ENCODE peak calls at places on chromosome 3, in five cellular contexts. J is GM23248; W is CD8-positive, alpha-beta T cell; R is left ventricle myocardium inferior; A is tibial artery. O is an unnamed sample.

GRCh38 chr3:94616833-94617232 is 554.0 kb downstream of the NSUN3 start:
- DNase-seq in J (no peak), R (no peak), A (no peak), W (no peak), O (no peak)

GRCh38 chr3:65483475-65483874 is 555.2 kb downstream of the MAGI1 start:
- DNase-seq in J (peak; percentile 33), A (peak; percentile 74), W (no peak), R (peak; percentile 74), O (no peak)

GRCh38 chr3:11214451-11214987 is 57.7 kb upstream of the ATG7 start:
- DNase-seq in W (no peak), A (no peak), J (no peak), R (no peak), O (no peak)

GRCh38 chr3:87206635-87207034 is 20.5 kb upstream of the CHMP2B start:
- DNase-seq in R (no peak), A (no peak), J (peak; percentile 8), W (no peak), O (no peak)

GRCh38 chr3:148513066-148513671 is 184.5 kb upstream of the AGTR1 start:
- DNase-seq in R (no peak), A (no peak), W (no peak), J (peak; percentile 53), O (no peak)

GRCh38 chr3:39164414-39164813 is 11.0 kb upstream of the CSRNP1 start:
- DNase-seq in A (no peak), J (no peak), W (no peak), R (no peak), O (no peak)

GRCh38 chr3:111980716-111981456 is 2.1 kb downstream of the ABHD10 start:
- DNase-seq in J (no peak), W (no peak), A (no peak), R (no peak), O (no peak)

GRCh38 chr3:193470710-193471109 is 84.0 kb downstream of the ATP13A4 start:
- DNase-seq in R (no peak), A (no peak), J (no peak), W (no peak), O (no peak)

GRCh38 chr3:101878589-101878988 is 29.3 kb downstream of the NFKBIZ start:
- DNase-seq in W (no peak), A (no peak), R (no peak), J (no peak), O (no peak)

GRCh38 chr3:14601692-14602005 is 49.9 kb upstream of the CCDC174 start:
- DNase-seq in R (no peak), J (no peak), A (peak; percentile 51), W (no peak), O (no peak)

GRCh38 chr3:137642831-137643230 is 121.3 kb upstream of the SOX14 start:
- DNase-seq in A (no peak), R (no peak), J (peak; percentile 10), W (no peak), O (no peak)

GRCh38 chr3:81916890-81917289 is 155.4 kb upstream of the GBE1 start:
- DNase-seq in J (no peak), R (no peak), W (no peak), A (no peak), O (no peak)

GRCh38 chr3:167773584-167773983 is 38.1 kb downstream of the SERPINI1 start:
- DNase-seq in R (no peak), A (no peak), J (no peak), W (no peak), O (no peak)

GRCh38 chr3:199815-200214 is 3.3 kb downstream of the CHL1 start:
- DNase-seq in J (no peak), A (no peak), R (no peak), W (no peak), O (no peak)
- H3K9me3 ChIP-seq in J (no peaks in the 10 kb centered on the region), A (no peaks in the 10 kb centered on the region), R (no peaks in the 10 kb centered on the region), W (no peaks in the 10 kb centered on the region), O (no peaks in the 10 kb centered on the region)

DNA sequence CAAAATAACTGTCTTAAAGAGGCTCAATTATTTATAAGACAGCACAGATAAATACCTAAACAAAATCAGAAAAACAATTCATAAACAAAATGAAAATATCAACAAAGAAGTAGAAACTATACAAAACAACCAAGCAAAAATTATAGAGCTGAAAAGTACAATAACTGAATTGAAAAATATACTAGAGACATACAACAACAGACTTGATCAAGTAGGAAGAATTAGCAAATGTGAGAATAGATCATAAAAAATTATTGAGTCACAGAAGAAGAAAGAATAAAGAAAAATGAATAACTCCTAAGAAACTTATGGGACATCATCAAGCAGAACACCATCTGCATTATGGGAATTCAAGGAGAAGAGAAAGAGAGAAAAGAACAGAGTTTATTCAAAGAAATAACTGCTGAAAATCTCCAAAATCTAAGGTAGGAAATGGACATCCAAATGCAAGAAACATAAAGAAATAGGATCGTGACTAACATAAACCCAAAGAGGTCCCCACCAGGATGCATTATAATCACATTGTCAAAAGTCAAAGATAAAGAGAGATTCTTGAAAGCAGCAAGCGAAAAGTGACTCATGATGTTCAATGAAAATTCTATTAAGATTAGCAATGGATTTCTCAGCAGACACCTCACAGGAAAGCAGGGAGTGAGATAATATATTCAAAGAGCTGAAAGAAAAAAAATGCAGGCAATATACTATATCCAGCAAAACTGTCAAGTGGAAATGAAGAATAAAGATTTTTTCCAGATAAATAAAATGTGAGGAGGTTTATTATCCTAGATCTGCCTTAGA is 85.9 kb downstream of the DCLK3 start:
- DNase-seq in W (no peak), J (peak; percentile 71), R (no peak), A (no peak), O (no peak)
- H3K9me3 ChIP-seq in W (peaks cover 9% of the 10 kb centered on the region), J (no peaks in the 10 kb centered on the region), R (peaks cover 57% of the 10 kb centered on the region), A (peaks cover 30% of the 10 kb centered on the region), O (peaks cover 17% of the 10 kb centered on the region)

GRCh38 chr3:57961828-57962447 is 46.3 kb upstream of the FLNB start:
- DNase-seq in J (peak; percentile 70), A (no peak), W (no peak), R (no peak), O (no peak)

GRCh38 chr3:57959407-57960173 is 48.6 kb upstream of the FLNB start:
- DNase-seq in W (no peak), A (no peak), R (no peak), J (peak; percentile 67), O (no peak)

GRCh38 chr3:57961177-57961827 is 46.9 kb upstream of the FLNB start:
- DNase-seq in W (no peak), A (no peak), J (no peak), R (no peak), O (no peak)

GRCh38 chr3:57958642-57959406 is 49.4 kb upstream of the FLNB start:
- DNase-seq in J (peak; percentile 73), R (peak; percentile 48), W (no peak), A (no peak), O (no peak)

GRCh38 chr3:57960174-57960505 is 48.1 kb upstream of the FLNB start:
- DNase-seq in R (no peak), J (no peak), A (no peak), W (no peak), O (no peak)
- H3K9me3 ChIP-seq in R (no peaks in the 10 kb centered on the region), J (no peaks in the 10 kb centered on the region), A (no peaks in the 10 kb centered on the region), W (no peaks in the 10 kb centered on the region), O (no peaks in the 10 kb centered on the region)

DNA sequence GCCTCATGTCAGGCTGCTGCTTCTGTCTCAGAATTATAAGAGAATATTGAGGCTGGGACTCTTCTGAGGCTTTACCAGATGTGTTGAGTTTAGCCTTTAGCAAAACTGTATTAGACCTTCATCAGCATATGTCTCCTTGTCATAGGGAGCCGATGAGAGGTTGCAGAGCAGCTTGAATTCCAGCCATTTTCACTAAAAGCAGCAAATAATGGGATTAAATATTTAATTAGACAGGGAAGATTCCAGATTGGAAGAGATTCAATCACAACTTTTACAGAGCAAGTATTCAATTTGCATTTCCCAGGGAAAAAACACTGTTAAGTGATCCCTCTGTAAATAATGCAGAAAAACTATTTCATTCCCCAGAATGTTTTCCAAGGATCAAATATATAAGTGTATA is 466.2 kb upstream of the SGO1 start:
- DNase-seq in A (no peak), W (no peak), J (no peak), R (no peak), O (no peak)
- H3K9me3 ChIP-seq in A (peaks cover 7% of the 10 kb centered on the region), W (no peaks in the 10 kb centered on the region), J (no peaks in the 10 kb centered on the region), R (peaks cover 16% of the 10 kb centered on the region), O (no peaks in the 10 kb centered on the region)

GRCh38 chr3:190242147-190242546 is 80.1 kb downstream of the CLDN1 start:
- DNase-seq in J (no peak), W (no peak), A (no peak), R (no peak), O (no peak)
- H3K9me3 ChIP-seq in J (peaks cover 5% of the 10 kb centered on the region), W (no peaks in the 10 kb centered on the region), A (peaks cover 5% of the 10 kb centered on the region), R (peaks cover 51% of the 10 kb centered on the region), O (peaks cover 5% of the 10 kb centered on the region)

DNA sequence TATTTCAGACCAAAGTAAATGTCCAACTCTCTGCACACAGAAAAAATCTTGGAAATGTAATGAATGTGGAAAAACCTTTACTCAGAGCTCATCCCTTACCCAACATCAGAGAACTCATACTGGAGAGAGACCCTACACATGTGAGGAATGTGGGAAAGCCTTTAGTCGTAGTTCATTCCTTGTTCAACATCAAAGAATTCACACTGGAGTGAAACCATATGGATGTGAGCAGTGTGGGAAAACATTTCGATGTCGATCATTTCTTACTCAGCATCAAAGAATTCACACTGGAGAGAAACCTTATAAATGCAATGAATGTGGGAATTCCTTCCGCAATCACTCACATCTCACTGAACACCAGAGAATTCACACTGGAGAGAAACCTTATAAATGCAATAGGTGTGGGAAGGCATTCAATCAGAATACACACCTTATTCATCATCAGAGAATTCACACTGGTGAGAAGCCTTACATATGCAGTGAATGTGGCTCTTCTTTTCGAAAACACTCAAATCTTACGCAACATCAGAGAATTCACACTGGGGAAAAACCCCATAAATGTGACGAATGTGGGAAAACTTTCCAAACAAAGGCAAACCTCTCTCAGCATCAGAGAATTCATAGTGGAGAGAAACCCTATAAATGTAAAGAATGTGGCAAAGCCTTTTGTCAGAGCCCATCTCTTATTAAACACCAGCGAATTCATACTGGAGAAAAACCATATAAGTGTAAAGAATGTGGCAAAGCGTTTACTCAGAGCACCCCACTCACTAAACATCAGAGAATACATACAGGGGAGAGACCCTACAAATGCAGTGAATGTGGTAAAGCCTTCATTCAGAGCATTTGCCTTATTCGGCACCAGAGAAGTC is 8.0 kb upstream of the ZNF501 start:
- DNase-seq in A (no peak), W (no peak), R (no peak), J (peak; percentile 26), O (no peak)
- H3K9me3 ChIP-seq in A (peaks cover 93% of the 10 kb centered on the region), W (peaks cover 62% of the 10 kb centered on the region), R (peaks cover 100% of the 10 kb centered on the region), J (peaks cover 26% of the 10 kb centered on the region), O (peaks cover 87% of the 10 kb centered on the region)

GRCh38 chr3:44729384-44729910 is at the start of gene ZNF501:
- DNase-seq in W (peak; percentile 80), R (peak; percentile 96), A (peak; percentile 94), J (peak; percentile 91), O (peak; percentile 84)

GRCh38 chr3:44734646-44735168 is 5.3 kb downstream of the ZNF501 start:
- DNase-seq in A (no peak), J (no peak), R (no peak), W (no peak), O (no peak)
- H3K9me3 ChIP-seq in A (peaks cover 91% of the 10 kb centered on the region), J (peaks cover 19% of the 10 kb centered on the region), R (peaks cover 100% of the 10 kb centered on the region), W (peaks cover 48% of the 10 kb centered on the region), O (peaks cover 82% of the 10 kb centered on the region)

DNA sequence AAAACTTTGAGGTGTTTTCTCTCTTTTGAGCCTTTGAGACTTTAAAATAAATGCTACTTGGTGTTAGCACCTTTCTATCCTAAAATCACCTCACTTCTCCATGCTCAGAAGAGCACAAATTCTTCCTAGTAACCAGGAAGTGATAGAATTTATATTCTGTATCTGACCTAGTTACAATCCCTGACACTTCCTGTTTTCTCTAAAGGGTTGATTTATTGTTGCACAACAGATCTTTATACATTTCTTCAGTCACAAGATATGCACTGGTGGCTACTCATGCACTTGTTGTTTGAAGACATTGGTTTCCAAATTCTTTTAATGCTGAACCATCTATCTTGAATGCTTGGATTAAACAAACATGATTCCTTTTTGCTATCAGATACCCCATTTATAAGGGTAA is 47.2 kb upstream of the CNTN3 start:
- DNase-seq in W (no peak), R (no peak), J (no peak), A (no peak), O (no peak)
- H3K9me3 ChIP-seq in W (no peaks in the 10 kb centered on the region), R (peaks cover 2% of the 10 kb centered on the region), J (no peaks in the 10 kb centered on the region), A (peaks cover 3% of the 10 kb centered on the region), O (no peaks in the 10 kb centered on the region)

O was measured in thoracic aorta.